ENCODE peak calls at places on chromosomes 4 and X, in ten cellular contexts. P, K, O, C, I, W, M, E, D and N are unnamed samples.
A peak's percentile ranks its signal among the peaks of the same experiment; 100 is the strongest.

GRCh38 chr4:98352403-98352802 is 91.2 kb downstream of the RAP1GDS1 start:
- DNase-seq in W (no peak), C (no peak), K (no peak), I (no peak), O (no peak), M (no peak), P (no peak), E (no peak), D (no peak), N (no peak)

GRCh38 chr4:116016201-116016600 is 902.8 kb upstream of the NDST4 start:
- DNase-seq in D (no peak), I (no peak), W (peak; percentile 96), E (no peak), M (no peak), C (no peak), P (no peak), O (no peak), K (no peak), N (no peak)

GRCh38 chr4:46123872-46124755 is at the start of gene GABRG1:
- DNase-seq in M (no peak), P (no peak), O (no peak), K (peak; percentile 22), W (no peak), D (no peak), C (no peak), E (peak; percentile 23), I (no peak), N (no peak)

GRCh38 chr4:17511041-17511949 is 595 bp downstream of the QDPR start:
- DNase-seq in I (peak; percentile 2), E (peak; percentile 34), K (peak; percentile 34), D (peak; percentile 69), P (no peak), C (peak; percentile 77), M (peak; percentile 41), O (no peak), W (peak; percentile 47), N (peak; percentile 61)

GRCh38 chrX:9519546-9520210 is 54.8 kb downstream of the TBL1X start:
- DNase-seq in O (no peak), E (no peak), I (no peak), C (no peak), M (no peak), P (no peak), W (no peak), D (no peak), K (no peak), N (no peak)

GRCh38 chrX:113920661-113921060 is 663.2 kb upstream of the HTR2C start:
- DNase-seq in K (no peak), P (no peak), I (no peak), D (no peak), C (no peak), O (no peak), W (no peak), M (no peak), E (no peak), N (no peak)

GRCh38 chr4:74391890-74392478 is 27.0 kb downstream of the EREG start:
- DNase-seq in W (no peak), P (no peak), I (no peak), M (no peak), O (no peak), C (no peak), K (no peak), D (no peak), E (no peak), N (no peak)

GRCh38 chr4:185567828-185568442 is 32.6 kb upstream of the PDLIM3 start:
- DNase-seq in D (peak; percentile 49), P (peak; percentile 36), I (no peak), C (no peak), W (no peak), K (no peak), E (no peak), O (no peak), M (no peak), N (no peak)

GRCh38 chr4:129327637-129328036 is 231.7 kb downstream of the C4orf33 start:
- DNase-seq in E (no peak), M (no peak), I (no peak), D (no peak), W (no peak), C (no peak), P (no peak), K (no peak), O (no peak), N (no peak)

GRCh38 chr4:180925800-180926199 is 1317.4 kb upstream of the TENM3 start:
- DNase-seq in D (no peak), I (no peak), W (peak; percentile 87), C (no peak), P (no peak), O (no peak), K (no peak), E (no peak), M (no peak), N (no peak)